ENCODE peak calls at places on chromosomes 16 and 17, in four cellular contexts. L, S, X and A are unnamed samples.
A peak's percentile ranks its signal among the peaks of the same experiment; 100 is the strongest.

GRCh38 chr17:72030067-72030899 is 90.5 kb upstream of the SOX9 start:
- DNase-seq in L (peak; percentile 42), S (peak; percentile 43), X (peak; percentile 88), A (peak; percentile 52)

GRCh38 chr16:81310045-81310644 is 4.6 kb upstream of the GAN start:
- DNase-seq in L (no peak), S (no peak), X (no peak), A (no peak)

GRCh38 chr17:54518706-54519105 is 381.9 kb upstream of the TOM1L1 start:
- DNase-seq in L (no peak), S (no peak), X (no peak), A (no peak)

GRCh38 chr17:81019563-81020442 is 15.1 kb upstream of the BAIAP2 start:
- DNase-seq in L (no peak), S (no peak), X (no peak), A (no peak)

GRCh38 chr17:75897076-75898019 is 597 bp upstream of the TRIM65 start:
- DNase-seq in L (no peak), S (no peak), X (no peak), A (no peak)

GRCh38 chr16:54928421-54929089 is 2.1 kb upstream of the IRX5 start:
- DNase-seq in L (peak; percentile 77), S (no peak), X (peak; percentile 23), A (no peak)

GRCh38 chr17:17022011-17022800 is 20.1 kb upstream of the MPRIP start:
- DNase-seq in L (no peak), S (no peak), X (no peak), A (no peak)

GRCh38 chr16:86834451-86835035 is 256.2 kb downstream of the FOXL1 start:
- DNase-seq in L (no peak), S (no peak), X (no peak), A (no peak)

GRCh38 chr17:73696251-73696650 is 52.0 kb upstream of the SDK2 start:
- DNase-seq in L (no peak), S (no peak), X (no peak), A (no peak)

GRCh38 chr17:42340691-42341127 is 47.5 kb downstream of the STAT3 start:
- DNase-seq in L (no peak), S (no peak), X (no peak), A (no peak)

GRCh38 chr16:67196881-67197280 is 2.0 kb upstream of the ELMO3 start:
- DNase-seq in L (no peak), S (no peak), X (no peak), A (no peak)

GRCh38 chr16:30953511-30954124 is 3.9 kb upstream of the SETD1A start:
- DNase-seq in L (peak; percentile 13), S (no peak), X (peak; percentile 49), A (peak; percentile 72)

GRCh38 chr17:75209061-75209460 is 3.6 kb downstream of the NUP85 start:
- DNase-seq in L (no peak), S (no peak), X (no peak), A (no peak)

GRCh38 chr17:36593651-36594316 is 2.1 kb downstream of the DHRS11 start:
- DNase-seq in L (no peak), S (no peak), X (no peak), A (no peak)

GRCh38 chr16:84593825-84594724 is 23.8 kb downstream of the COTL1 start:
- DNase-seq in L (peak; percentile 30), S (no peak), X (no peak), A (no peak)

GRCh38 chr17:82940226-82941020 is 100.6 kb upstream of the ZNF750 start:
- DNase-seq in L (no peak), S (no peak), X (no peak), A (no peak)

GRCh38 chr17:54899721-54900456 is 763 bp upstream of the TOM1L1 start:
- DNase-seq in L (no peak), S (no peak), X (no peak), A (no peak)

GRCh38 chr17:73936908-73937627 is 266.4 kb upstream of the RPL38 start:
- DNase-seq in L (no peak), S (no peak), X (no peak), A (no peak)

GRCh38 chr16:4681471-4682083 is 11.8 kb upstream of the NUDT16L1 start:
- DNase-seq in L (no peak), S (no peak), X (no peak), A (no peak)

GRCh38 chr17:4161179-4161559 is 18.2 kb downstream of the CYB5D2 start:
- DNase-seq in L (no peak), S (peak; percentile 89), X (peak; percentile 98), A (no peak)

GRCh38 chr17:31609331-31609730 is 217.9 kb downstream of the RAB11FIP4 start:
- DNase-seq in L (no peak), S (no peak), X (no peak), A (no peak)

GRCh38 chr16:65494080-65494479 is 372.2 kb upstream of the CDH11 start:
- DNase-seq in L (no peak), S (no peak), X (no peak), A (no peak)

GRCh38 chr17:17549732-17550366 is 41.7 kb downstream of the PEMT start:
- DNase-seq in L (peak; percentile 12), S (no peak), X (no peak), A (no peak)

GRCh38 chr17:68302666-68303065 is 11.4 kb downstream of the ARSG start:
- DNase-seq in L (no peak), S (no peak), X (no peak), A (no peak)

GRCh38 chr17:56995776-56996175 is 17.8 kb downstream of the SCPEP1 start:
- DNase-seq in L (no peak), S (no peak), X (no peak), A (no peak)

GRCh38 chr16:81004646-81005353 is 1.9 kb downstream of the CMC2 start:
- DNase-seq in L (peak; percentile 85), S (no peak), X (peak; percentile 32), A (no peak)

GRCh38 chr17:15377608-15378007 is 36.2 kb upstream of the TEKT3 start:
- DNase-seq in L (peak; percentile 69), S (no peak), X (no peak), A (no peak)

GRCh38 chr17:29140051-29140582 is 40.1 kb downstream of the MYO18A start:
- DNase-seq in L (peak; percentile 28), S (no peak), X (no peak), A (peak; percentile 92)